ENCODE peak calls at places on chromosomes 2 and 18, in six cellular contexts. H, U, A, R, C and Z are unnamed samples.

GRCh38 chr2:151973901-151974199 is 125.0 kb downstream of the CACNB4 start:
- DNase-seq in C (no peak), U (peak), A (no peak), R (peak), H (no peak), Z (no peak)

GRCh38 chr2:19682493-19682892 is 219.3 kb downstream of the TTC32 start:
- DNase-seq in H (no peak), U (no peak), R (no peak), C (no peak), A (no peak), Z (no peak)

GRCh38 chr2:73870084-73870483 is 22.7 kb upstream of the ACTG2 start:
- DNase-seq in C (no peak), H (no peak), R (no peak), A (no peak), U (no peak), Z (no peak)

GRCh38 chr2:199282309-199282708 is 175.4 kb downstream of the SATB2 start:
- DNase-seq in R (no peak), H (no peak), A (no peak), U (no peak), C (no peak), Z (no peak)

GRCh38 chr18:9428862-9429661 is 46.3 kb upstream of the RALBP1 start:
- DNase-seq in U (no peak), R (no peak), C (no peak), A (no peak), H (no peak), Z (no peak)

GRCh38 chr18:9422816-9423519 is 52.3 kb upstream of the RALBP1 start:
- DNase-seq in A (no peak), H (no peak), R (no peak), C (no peak), U (no peak), Z (no peak)

GRCh38 chr2:234278556-234279286 is 218.2 kb downstream of the ARL4C start:
- DNase-seq in U (no peak), C (no peak), H (no peak), A (no peak), R (no peak), Z (no peak)

GRCh38 chr2:98669675-98670074 is 61.3 kb downstream of the MGAT4A start:
- DNase-seq in C (no peak), A (no peak), R (no peak), H (no peak), U (no peak), Z (no peak)

GRCh38 chr2:45578056-45578843 is 32.8 kb downstream of the SRBD1 start:
- DNase-seq in U (peak), H (peak), R (peak), A (no peak), C (no peak), Z (peak)

GRCh38 chr18:26710460-26711096 is 154.9 kb downstream of the AQP4 start:
- DNase-seq in R (no peak), C (no peak), H (no peak), U (no peak), A (no peak), Z (no peak)

GRCh38 chr2:116250376-116250775 is 1564.1 kb upstream of the DDX18 start:
- DNase-seq in H (no peak), R (no peak), U (no peak), C (no peak), A (no peak), Z (no peak)

GRCh38 chr18:61554117-61554776 is 221.0 kb downstream of the CDH20 start:
- DNase-seq in U (no peak), H (no peak), C (no peak), A (no peak), R (no peak), Z (peak)

GRCh38 chr18:36256094-36256493 is 41.4 kb upstream of the FHOD3 start:
- DNase-seq in R (no peak), C (no peak), U (no peak), H (no peak), A (no peak), Z (no peak)

GRCh38 chr18:76441668-76442412 is 53.2 kb downstream of the ZNF516 start:
- DNase-seq in U (no peak), C (no peak), R (peak), A (no peak), H (peak), Z (no peak)